ENCODE peak calls at places on chromosomes 12 and 14, in five cellular contexts. X is SK-N-SH, V is HepG2, F is K562, M is GM12878. W is an unnamed sample.

GRCh38 chr14:74975059-74975810 is 19.8 kb upstream of the PGF start:
- DNase-seq in V (no peak), X (no peak), F (no peak), M (no peak), W (no peak)

GRCh38 chr12:15590180-15590826 is 198.9 kb downstream of the EPS8 start:
- DNase-seq in M (peak), F (peak), X (peak), V (peak), W (peak)

GRCh38 chr12:121958521-121959240 is 40.3 kb downstream of the CFAP251 start:
- DNase-seq in F (no peak), V (no peak), M (no peak), X (no peak), W (peak)

GRCh38 chr12:79409562-79409961 is 281.2 kb downstream of the PAWR start:
- DNase-seq in F (no peak), V (no peak), M (no peak), X (no peak), W (peak)

GRCh38 chr12:111730420-111730819 is 36.3 kb upstream of the ALDH2 start:
- DNase-seq in V (no peak), M (no peak), F (no peak), X (no peak), W (no peak)

GRCh38 chr12:69442894-69443293 is 27.3 kb upstream of the FRS2 start:
- DNase-seq in F (no peak), X (no peak), M (no peak), V (no peak), W (peak)

GRCh38 chr12:95623554-95624170 is 72.4 kb upstream of the USP44 start:
- DNase-seq in F (peak), X (peak), V (peak), M (no peak), W (peak)

GRCh38 chr12:117854339-117855012 is 114.3 kb downstream of the KSR2 start:
- DNase-seq in V (peak), M (no peak), F (peak), X (peak), W (peak)

GRCh38 chr12:94183702-94184379 is 35.5 kb downstream of the PLXNC1 start:
- DNase-seq in F (no peak), X (no peak), M (no peak), V (peak), W (no peak)

GRCh38 chr12:69115955-69116354 is 123.4 kb upstream of the CPSF6 start:
- DNase-seq in V (no peak), X (no peak), F (no peak), M (no peak), W (no peak)

GRCh38 chr14:99260652-99261551 is 11.1 kb downstream of the BCL11B start:
- DNase-seq in M (no peak), V (no peak), F (no peak), X (no peak), W (no peak)

GRCh38 chr12:113208041-113208934 is 13.0 kb upstream of the TPCN1 start:
- DNase-seq in X (no peak), M (peak), V (no peak), F (no peak), W (peak)

GRCh38 chr14:39841088-39841487 is 408.9 kb upstream of the FBXO33 start:
- DNase-seq in V (no peak), F (no peak), X (no peak), M (no peak), W (no peak)

GRCh38 chr12:39619660-39620433 is at the start of gene ABCD2:
- DNase-seq in M (peak), V (peak), X (peak), F (peak), W (peak)

GRCh38 chr12:57772429-57773322 is at the start of gene EEF1AKMT3:
- DNase-seq in V (peak), M (no peak), X (peak), F (peak), W (peak)

GRCh38 chr12:92068441-92068840 is 77.2 kb downstream of the BTG1 start:
- DNase-seq in F (no peak), V (peak), X (peak), M (no peak), W (no peak)

GRCh38 chr12:5900533-5901255 is 44.4 kb downstream of the ANO2 start:
- DNase-seq in M (no peak), F (no peak), V (no peak), X (no peak), W (no peak)

GRCh38 chr14:25042362-25043299 is 7.3 kb downstream of the STXBP6 start:
- DNase-seq in F (no peak), M (no peak), V (peak), X (no peak), W (peak)

GRCh38 chr14:100591453-100592371 is 4.5 kb upstream of the BEGAIN start:
- DNase-seq in F (no peak), X (peak), M (no peak), V (no peak), W (no peak)

GRCh38 chr12:113097716-113098427 is 37.7 kb downstream of the RASAL1 start:
- DNase-seq in M (no peak), V (no peak), X (peak), F (peak), W (no peak)

GRCh38 chr12:21552983-21553673 is 27.0 kb downstream of the SPX start:
- DNase-seq in F (no peak), V (no peak), X (no peak), M (no peak), W (no peak)

GRCh38 chr14:68864301-68864810 is 71.5 kb upstream of the ZFP36L1 start:
- DNase-seq in V (no peak), X (no peak), F (no peak), M (no peak), W (no peak)

GRCh38 chr12:76549131-76549530 is 10.4 kb downstream of the OSBPL8 start:
- DNase-seq in V (no peak), X (no peak), M (no peak), F (no peak), W (peak)

GRCh38 chr12:613996-614726 is 49.1 kb downstream of the NINJ2 start:
- DNase-seq in V (peak), M (no peak), X (peak), F (no peak), W (no peak)

GRCh38 chr14:75831455-75831854 is 150.3 kb downstream of the TGFB3 start:
- DNase-seq in M (no peak), F (peak), X (no peak), V (peak), W (peak)

GRCh38 chr12:95790025-95790911 is at the start of gene NTN4:
- DNase-seq in F (no peak), M (no peak), X (peak), V (no peak), W (peak)

GRCh38 chr12:52258335-52258901 is 16.0 kb upstream of the KRT86 start:
- DNase-seq in V (no peak), F (no peak), M (no peak), X (peak), W (no peak)

GRCh38 chr14:89078021-89078676 is 253.7 kb downstream of the TTC8 start:
- DNase-seq in X (peak), M (no peak), V (no peak), F (no peak), W (no peak)

GRCh38 chr14:55103005-55103640 is 25.9 kb upstream of the LGALS3 start:
- DNase-seq in X (no peak), M (peak), F (peak), V (peak), W (peak)

GRCh38 chr14:103867523-103867953 is 20.2 kb upstream of the PPP1R13B start:
- DNase-seq in V (no peak), X (peak), M (no peak), F (no peak), W (no peak)

GRCh38 chr14:104111301-104112112 is 26.0 kb downstream of the ASPG start:
- DNase-seq in V (no peak), M (no peak), F (no peak), X (no peak), W (no peak)

GRCh38 chr12:11771895-11772502 is 122.5 kb downstream of the ETV6 start:
- DNase-seq in X (no peak), M (no peak), F (no peak), V (no peak), W (peak)

GRCh38 chr14:104215706-104216334 is 77.4 kb downstream of the KIF26A start:
- DNase-seq in M (no peak), X (no peak), V (no peak), F (no peak), W (no peak)

DNA sequence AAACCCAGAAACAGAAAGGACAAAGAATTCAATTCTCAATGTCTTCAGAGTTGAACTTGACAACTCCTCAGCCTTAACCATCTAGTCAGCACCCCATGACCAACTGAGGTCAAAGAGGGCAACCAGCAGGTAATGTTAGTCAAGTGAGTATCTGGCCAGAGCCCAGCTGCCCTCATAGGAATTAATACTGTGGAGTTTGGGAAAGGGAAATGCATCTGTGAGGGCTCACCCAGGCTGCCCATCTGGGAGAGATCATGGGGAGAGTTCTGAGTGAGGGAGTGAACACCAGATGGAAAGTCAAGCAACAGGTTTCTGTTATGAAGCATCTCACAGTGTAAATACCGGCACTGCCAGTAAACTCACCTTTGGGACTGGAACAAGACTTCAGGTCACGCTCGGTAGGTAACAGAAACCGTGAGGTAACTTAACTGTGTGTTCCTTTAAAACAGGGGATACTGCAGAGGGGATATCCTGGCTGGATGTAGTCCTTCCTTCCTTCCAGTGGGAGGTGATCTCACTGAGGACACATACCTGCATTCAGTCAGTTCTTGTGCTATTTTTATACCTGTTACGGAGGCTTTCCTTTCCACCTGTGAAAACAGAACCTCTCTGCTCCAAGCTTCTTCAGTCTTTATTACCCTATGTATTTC is 94.4 kb downstream of the DAD1 start:
- DNase-seq in M (no peak), V (no peak), X (no peak), F (no peak), W (no peak)
- TF ChIP-seq CTCF in M (peak), V (no peak), X (no peak), F (no peak), W (no peak)

GRCh38 chr14:22370084-22370847 is 218.8 kb downstream of the DAD1 start:
- DNase-seq in M (no peak), F (no peak), X (no peak), V (no peak), W (no peak)

GRCh38 chr14:22378181-22378580 is 210.8 kb downstream of the DAD1 start:
- DNase-seq in V (no peak), F (no peak), X (no peak), M (no peak), W (no peak)

GRCh38 chr14:22379727-22380126 is 209.3 kb downstream of the DAD1 start:
- DNase-seq in M (no peak), X (no peak), V (no peak), F (no peak), W (peak)

GRCh38 chr14:22380511-22381455 is 208.2 kb downstream of the DAD1 start:
- DNase-seq in V (no peak), F (no peak), X (no peak), M (no peak), W (peak)

GRCh38 chr14:22375321-22375930 is 213.6 kb downstream of the DAD1 start:
- DNase-seq in V (peak), F (peak), X (peak), M (no peak), W (peak)
- TF ChIP-seq MXI1 in V (no peak), F (no peak), X (no peak), M (no peak), W (no peak)

GRCh38 chr14:22220427-22220826 is 368.6 kb downstream of the DAD1 start:
- DNase-seq in M (no peak), V (no peak), X (no peak), F (no peak), W (peak)
- TF ChIP-seq CTCF in M (no peak), V (no peak), X (peak), F (no peak), W (peak)

DNA sequence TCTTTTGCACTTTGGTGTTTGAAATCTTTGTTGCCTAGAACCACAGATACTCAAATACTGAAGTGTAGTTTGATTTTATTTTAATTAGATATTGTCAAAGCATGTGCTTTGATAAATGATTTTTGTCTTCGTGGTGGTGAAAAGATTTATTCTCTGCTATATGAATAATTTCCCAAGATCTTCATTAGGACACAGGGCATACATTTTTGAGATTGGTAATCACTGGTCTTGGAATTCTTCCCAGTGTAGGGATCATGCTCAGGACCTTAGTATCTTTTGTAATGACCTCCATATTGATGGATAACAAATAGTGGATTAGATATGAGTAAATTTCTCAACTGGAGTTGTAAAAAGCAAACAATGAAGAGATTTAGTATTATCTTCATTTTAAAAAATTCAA is 28.2 kb downstream of the TBK1 start:
- DNase-seq in M (no peak), F (no peak), X (no peak), V (no peak), W (peak)
- TF ChIP-seq MXI1 in M (no peak), F (no peak), X (no peak), V (no peak), W (no peak)

GRCh38 chr12:123227581-123228258 is 5.2 kb downstream of the MPHOSPH9 start:
- DNase-seq in V (no peak), M (no peak), F (no peak), X (no peak), W (no peak)
- TF ChIP-seq CTCF in V (no peak), M (no peak), F (no peak), X (no peak), W (no peak)

DNA sequence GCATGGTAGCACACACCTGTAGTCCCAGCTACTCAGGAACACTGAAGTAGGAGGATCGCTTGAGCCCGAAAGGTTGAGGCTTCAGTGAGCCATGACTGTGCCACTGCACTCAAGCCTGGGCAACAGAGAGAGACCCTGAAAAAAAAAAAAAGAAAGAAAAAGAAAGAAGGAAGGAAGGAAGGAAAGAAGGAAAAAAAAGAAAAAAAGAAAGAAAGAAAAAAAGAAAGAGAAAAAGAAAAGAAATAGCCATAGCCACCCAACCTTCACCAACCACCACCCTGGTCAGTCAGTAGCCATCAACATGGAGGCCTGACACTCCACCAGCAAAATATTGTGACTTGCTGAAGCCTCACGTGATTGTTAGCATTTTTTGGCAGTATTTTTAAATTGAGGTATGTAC is 21.4 kb upstream of the TMEM263 start:
- DNase-seq in F (no peak), V (no peak), X (no peak), M (no peak), W (no peak)
- TF ChIP-seq MXI1 in F (no peak), V (no peak), X (no peak), M (no peak), W (no peak)

GRCh38 chr12:105504286-105504685 is 173.8 kb downstream of the C12orf75 start:
- DNase-seq in M (no peak), V (no peak), X (no peak), F (no peak), W (no peak)

GRCh38 chr12:105506678-105507310 is 176.3 kb downstream of the C12orf75 start:
- DNase-seq in F (no peak), M (no peak), V (no peak), X (no peak), W (no peak)

GRCh38 chr12:105499223-105499622 is 168.7 kb downstream of the C12orf75 start:
- DNase-seq in X (no peak), F (no peak), M (no peak), V (no peak), W (no peak)

GRCh38 chr12:105507311-105508035 is 177.0 kb downstream of the C12orf75 start:
- DNase-seq in M (no peak), X (no peak), F (no peak), V (no peak), W (no peak)

GRCh38 chr12:105502426-105502930 is 172.0 kb downstream of the C12orf75 start:
- DNase-seq in M (no peak), X (no peak), V (no peak), F (no peak), W (no peak)
- TF ChIP-seq CTCF in M (no peak), X (no peak), V (no peak), F (no peak), W (no peak)

W was measured in IMR-90.